ENCODE peak calls at places on chromosomes 13 and 19, in seven cellular contexts. T, V, Q, K, Y, U and F are unnamed samples.

GRCh38 chr19:3320853-3321252 is 45.5 kb upstream of the NFIC start:
- DNase-seq in T (no peak), V (no peak), Q (no peak), K (no peak), Y (no peak), U (no peak), F (no peak)

GRCh38 chr19:51687791-51688664 is 5.1 kb upstream of the SPACA6 start:
- DNase-seq in T (no peak), V (peak), Q (peak), K (peak), Y (peak), U (peak), F (peak)

GRCh38 chr13:72952529-72953141 is 106.2 kb upstream of the KLF5 start:
- DNase-seq in T (no peak), V (no peak), Q (no peak), K (no peak), Y (peak), U (no peak), F (no peak)

GRCh38 chr13:102571075-102571474 is 25.7 kb upstream of the TPP2 start:
- DNase-seq in T (no peak), V (no peak), Q (no peak), K (no peak), Y (peak), U (no peak), F (no peak)

GRCh38 chr19:36837525-36837901 is 674 bp downstream of the ZNF790 start:
- DNase-seq in T (peak), V (no peak), Q (no peak), K (no peak), Y (peak), U (no peak), F (no peak)

GRCh38 chr13:98110749-98111148 is 32.1 kb upstream of the FARP1 start:
- DNase-seq in T (no peak), V (no peak), Q (no peak), K (no peak), Y (no peak), U (no peak), F (no peak)

GRCh38 chr19:42078538-42079275 is 2.7 kb downstream of the ZNF574 start:
- DNase-seq in T (no peak), V (no peak), Q (no peak), K (no peak), Y (no peak), U (no peak), F (no peak)

GRCh38 chr13:71149498-71150363 is 717.3 kb downstream of the DACH1 start:
- DNase-seq in T (no peak), V (no peak), Q (no peak), K (no peak), Y (no peak), U (no peak), F (no peak)

GRCh38 chr19:16561382-16561781 is 10.8 kb downstream of the SLC35E1 start:
- DNase-seq in T (no peak), V (no peak), Q (no peak), K (no peak), Y (no peak), U (no peak), F (no peak)

GRCh38 chr13:30696278-30697176 is 38.8 kb upstream of the ALOX5AP start:
- DNase-seq in T (no peak), V (no peak), Q (no peak), K (peak), Y (peak), U (peak), F (no peak)

GRCh38 chr19:8367327-8368001 is 3.5 kb downstream of the ANGPTL4 start:
- DNase-seq in T (peak), V (peak), Q (peak), K (peak), Y (peak), U (peak), F (peak)

GRCh38 chr13:30581582-30581981 is 36.1 kb upstream of the USPL1 start:
- DNase-seq in T (no peak), V (peak), Q (peak), K (peak), Y (peak), U (no peak), F (no peak)

GRCh38 chr19:7973883-7974282 is 30.4 kb upstream of the TIMM44 start:
- DNase-seq in T (no peak), V (no peak), Q (no peak), K (no peak), Y (no peak), U (no peak), F (no peak)

GRCh38 chr13:98216135-98216565 is 39.1 kb upstream of the RNF113B start:
- DNase-seq in T (no peak), V (peak), Q (peak), K (peak), Y (no peak), U (peak), F (peak)

GRCh38 chr13:99687728-99688397 is 186.6 kb downstream of the TM9SF2 start:
- DNase-seq in T (no peak), V (no peak), Q (no peak), K (no peak), Y (peak), U (peak), F (peak)

GRCh38 chr19:40264314-40265054 is 20.7 kb downstream of the AKT2 start:
- DNase-seq in T (no peak), V (no peak), Q (no peak), K (no peak), Y (peak), U (no peak), F (no peak)

GRCh38 chr13:47555235-47555634 is 445.8 kb downstream of the SUCLA2 start:
- DNase-seq in T (no peak), V (no peak), Q (peak), K (no peak), Y (no peak), U (no peak), F (peak)

GRCh38 chr13:33137726-33138125 is 121.5 kb downstream of the KL start:
- DNase-seq in T (no peak), V (no peak), Q (no peak), K (no peak), Y (no peak), U (no peak), F (no peak)

GRCh38 chr19:4537953-4538600 is 1.8 kb downstream of the LRG1 start:
- DNase-seq in T (peak), V (no peak), Q (no peak), K (no peak), Y (peak), U (no peak), F (no peak)

GRCh38 chr13:95710313-95710712 is 33.4 kb downstream of the DNAJC3 start:
- DNase-seq in T (no peak), V (peak), Q (peak), K (peak), Y (no peak), U (peak), F (no peak)

GRCh38 chr19:38183227-38183914 is 40.7 kb downstream of the DPF1 start:
- DNase-seq in T (no peak), V (peak), Q (peak), K (peak), Y (peak), U (no peak), F (no peak)
- H3K4me3 ChIP-seq in T (no peak), V (peak), Q (peak), K (peak), Y (peak), U (no peak), F (no peak)

GRCh38 chr13:62234780-62235530 is 819.3 kb upstream of the PCDH20 start:
- DNase-seq in T (no peak), V (no peak), Q (peak), K (no peak), Y (no peak), U (no peak), F (no peak)
- H3K4me3 ChIP-seq in T (no peak), V (no peak), Q (no peak), K (no peak), Y (no peak), U (no peak), F (no peak)

GRCh38 chr13:35474551-35474950 is 1.9 kb downstream of the MAB21L1 start:
- DNase-seq in T (no peak), V (peak), Q (peak), K (no peak), Y (peak), U (peak), F (no peak)
- H3K4me3 ChIP-seq in T (peak), V (peak), Q (peak), K (no peak), Y (peak), U (peak), F (peak)

DNA sequence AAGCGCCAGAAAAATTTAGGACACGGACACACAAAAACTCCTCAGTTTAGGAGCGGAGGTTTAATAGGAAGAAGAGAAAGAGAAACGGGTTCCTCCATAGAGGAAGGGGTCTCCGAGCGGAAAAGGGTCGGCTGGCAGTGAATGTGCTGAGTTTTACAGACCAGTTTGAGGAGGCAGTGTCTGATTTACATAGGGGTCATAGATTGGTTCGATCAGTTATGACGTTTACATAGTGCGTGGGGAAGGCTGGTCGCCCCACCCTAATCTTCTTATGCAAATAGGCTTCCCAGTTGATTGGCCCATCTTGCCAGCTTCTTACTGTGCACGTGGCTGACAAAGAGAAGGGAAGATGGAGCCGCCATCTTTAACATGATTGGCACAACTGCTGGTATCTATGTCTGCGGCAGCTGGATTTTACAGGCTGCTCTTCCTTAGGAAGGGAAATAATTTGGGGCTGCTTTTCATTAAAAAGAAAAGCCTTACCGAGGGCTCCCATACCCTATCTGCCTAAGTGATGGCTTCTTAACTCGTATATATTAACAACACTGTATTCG is 1.2 kb upstream of the ZNF225 start:
- DNase-seq in T (no peak), V (peak), Q (peak), K (peak), Y (peak), U (peak), F (peak)
- H3K4me3 ChIP-seq in T (no peak), V (peak), Q (peak), K (peak), Y (peak), U (peak), F (peak)

GRCh38 chr13:106916329-106916728 is 348.4 kb upstream of the ARGLU1 start:
- DNase-seq in T (no peak), V (peak), Q (peak), K (peak), Y (no peak), U (no peak), F (no peak)
- H3K4me3 ChIP-seq in T (no peak), V (no peak), Q (no peak), K (no peak), Y (peak), U (no peak), F (no peak)

GRCh38 chr13:55577847-55578210 is 1562.9 kb upstream of the PRR20A start:
- DNase-seq in T (no peak), V (no peak), Q (no peak), K (no peak), Y (peak), U (no peak), F (no peak)

GRCh38 chr13:55572862-55573261 is 1567.9 kb upstream of the PRR20A start:
- DNase-seq in T (no peak), V (no peak), Q (no peak), K (no peak), Y (no peak), U (no peak), F (no peak)

GRCh38 chr13:55577082-55577846 is 1563.5 kb upstream of the PRR20A start:
- DNase-seq in T (no peak), V (no peak), Q (no peak), K (no peak), Y (peak), U (no peak), F (no peak)

GRCh38 chr13:55573565-55573964 is 1567.2 kb upstream of the PRR20A start:
- DNase-seq in T (no peak), V (no peak), Q (no peak), K (no peak), Y (no peak), U (no peak), F (no peak)

GRCh38 chr13:55576389-55576788 is 1564.3 kb upstream of the PRR20A start:
- DNase-seq in T (no peak), V (no peak), Q (no peak), K (no peak), Y (peak), U (no peak), F (no peak)
- H3K4me3 ChIP-seq in T (no peak), V (no peak), Q (no peak), K (no peak), Y (peak), U (no peak), F (no peak)

DNA sequence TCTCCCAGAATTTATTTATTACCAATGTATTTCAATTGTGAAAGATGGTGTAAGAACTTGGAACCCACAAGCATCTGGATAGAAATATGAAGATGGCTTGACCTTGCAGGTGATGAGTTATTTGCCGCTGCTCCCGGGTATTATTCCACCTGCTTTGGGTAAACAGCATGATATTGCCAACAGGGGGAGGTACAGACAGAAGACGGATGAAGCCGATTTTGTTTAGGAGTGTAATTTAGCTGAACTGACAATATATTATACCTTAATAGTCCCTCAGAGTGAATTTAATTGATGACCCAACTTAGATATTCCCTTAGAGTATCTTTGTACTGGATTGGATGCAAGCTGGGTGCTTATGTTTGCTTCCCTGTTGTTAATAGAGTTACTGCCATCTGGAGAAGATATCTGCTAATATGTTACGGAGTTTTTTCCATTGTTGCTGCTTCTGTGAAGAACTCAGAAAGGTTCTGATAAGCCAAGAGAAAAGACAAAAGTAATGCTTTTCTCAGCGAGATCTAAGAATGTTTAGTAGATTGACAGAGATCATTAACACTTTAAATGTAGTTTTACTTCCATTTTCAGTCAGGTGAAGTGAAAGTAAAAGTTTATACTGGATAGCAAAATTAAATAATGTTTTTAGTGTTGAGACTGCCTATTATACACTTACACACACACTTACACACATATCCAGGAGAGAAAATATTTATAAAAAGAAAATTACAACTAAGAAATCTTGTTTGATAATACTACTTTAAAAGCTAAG is 2220.8 kb upstream of the PCDH20 start:
- DNase-seq in T (no peak), V (peak), Q (peak), K (no peak), Y (peak), U (peak), F (no peak)
- H3K4me3 ChIP-seq in T (no peak), V (no peak), Q (no peak), K (no peak), Y (no peak), U (peak), F (no peak)